ENCODE peak calls at places on chromosomes 13 and 19, in eight cellular contexts. One of them, this sample, is unnamed. For H3K4me1, the result is how much of the 10 kb centered on the place peaks cover.

GRCh38 chr19:28532765-28533341 is 680.1 kb downstream of the UQCRFS1 start:
- DNase-seq in fibroblast of lung: no peak
- DNase-seq in OCI-LY7: no peak
- DNase-seq in neural progenitor cell: no peak
- DNase-seq in IMR-90: no peak
- DNase-seq in hepatocyte: no peak
- DNase-seq in H9: no peak
- DNase-seq in astrocyte: no peak
- DNase-seq in this sample: no peak

GRCh38 chr19:4935449-4935848 is 26.1 kb downstream of the UHRF1 start:
- DNase-seq in fibroblast of lung: no peak
- DNase-seq in OCI-LY7: no peak
- DNase-seq in neural progenitor cell: no peak
- DNase-seq in IMR-90: no peak
- DNase-seq in hepatocyte: no peak
- DNase-seq in H9: no peak
- DNase-seq in astrocyte: no peak
- DNase-seq in this sample: no peak

GRCh38 chr19:47681936-47682335 is 31.3 kb upstream of the EHD2 start:
- DNase-seq in fibroblast of lung: no peak
- DNase-seq in OCI-LY7: no peak
- DNase-seq in neural progenitor cell: no peak
- DNase-seq in IMR-90: no peak
- DNase-seq in hepatocyte: no peak
- DNase-seq in H9: no peak
- DNase-seq in astrocyte: no peak
- DNase-seq in this sample: no peak

GRCh38 chr13:31997641-31998040 is 33.9 kb upstream of the FRY start:
- DNase-seq in fibroblast of lung: no peak
- DNase-seq in OCI-LY7: no peak
- DNase-seq in neural progenitor cell: no peak
- DNase-seq in IMR-90: no peak
- DNase-seq in hepatocyte: no peak
- DNase-seq in H9: no peak
- DNase-seq in astrocyte: no peak
- DNase-seq in this sample: no peak

GRCh38 chr13:111610077-111610476 is 289.6 kb downstream of the TEX29 start:
- DNase-seq in fibroblast of lung: no peak
- DNase-seq in OCI-LY7: no peak
- DNase-seq in neural progenitor cell: no peak
- DNase-seq in IMR-90: no peak
- DNase-seq in hepatocyte: no peak
- DNase-seq in H9: peak
- DNase-seq in astrocyte: no peak
- DNase-seq in this sample: no peak

GRCh38 chr13:30234763-30235162 is 72.6 kb downstream of the KATNAL1 start:
- DNase-seq in fibroblast of lung: peak
- DNase-seq in OCI-LY7: no peak
- DNase-seq in neural progenitor cell: peak
- DNase-seq in IMR-90: no peak
- DNase-seq in hepatocyte: no peak
- DNase-seq in H9: no peak
- DNase-seq in astrocyte: peak
- DNase-seq in this sample: no peak

GRCh38 chr13:26557393-26558073 is at the start of gene WASF3:
- DNase-seq in fibroblast of lung: peak
- DNase-seq in OCI-LY7: peak
- DNase-seq in neural progenitor cell: peak
- DNase-seq in IMR-90: peak
- DNase-seq in hepatocyte: peak
- DNase-seq in H9: peak
- DNase-seq in astrocyte: peak
- DNase-seq in this sample: peak

GRCh38 chr13:34179481-34179880 is 361.5 kb downstream of the RFC3 start:
- DNase-seq in fibroblast of lung: peak
- DNase-seq in OCI-LY7: no peak
- DNase-seq in neural progenitor cell: peak
- DNase-seq in IMR-90: peak
- DNase-seq in hepatocyte: no peak
- DNase-seq in H9: no peak
- DNase-seq in astrocyte: peak
- DNase-seq in this sample: no peak

GRCh38 chr19:29867984-29868383 is 56.2 kb downstream of the CCNE1 start:
- DNase-seq in fibroblast of lung: no peak
- DNase-seq in OCI-LY7: no peak
- DNase-seq in neural progenitor cell: no peak
- DNase-seq in IMR-90: no peak
- DNase-seq in hepatocyte: no peak
- DNase-seq in H9: no peak
- DNase-seq in astrocyte: no peak
- DNase-seq in this sample: no peak

GRCh38 chr19:55300821-55301458 is 17.1 kb downstream of the BRSK1 start:
- DNase-seq in fibroblast of lung: no peak
- DNase-seq in OCI-LY7: no peak
- DNase-seq in neural progenitor cell: peak
- DNase-seq in IMR-90: no peak
- DNase-seq in hepatocyte: no peak
- DNase-seq in H9: no peak
- DNase-seq in astrocyte: no peak
- DNase-seq in this sample: no peak

GRCh38 chr13:76976488-76976887 is 15.4 kb upstream of the CLN5 start:
- DNase-seq in fibroblast of lung: peak
- DNase-seq in OCI-LY7: no peak
- DNase-seq in neural progenitor cell: no peak
- DNase-seq in IMR-90: no peak
- DNase-seq in hepatocyte: no peak
- DNase-seq in H9: no peak
- DNase-seq in astrocyte: peak
- DNase-seq in this sample: peak

GRCh38 chr19:46181386-46181774 is 33.3 kb downstream of the IGFL2 start:
- DNase-seq in fibroblast of lung: peak
- DNase-seq in OCI-LY7: no peak
- DNase-seq in neural progenitor cell: no peak
- DNase-seq in IMR-90: peak
- DNase-seq in hepatocyte: no peak
- DNase-seq in H9: no peak
- DNase-seq in astrocyte: peak
- DNase-seq in this sample: peak

DNA sequence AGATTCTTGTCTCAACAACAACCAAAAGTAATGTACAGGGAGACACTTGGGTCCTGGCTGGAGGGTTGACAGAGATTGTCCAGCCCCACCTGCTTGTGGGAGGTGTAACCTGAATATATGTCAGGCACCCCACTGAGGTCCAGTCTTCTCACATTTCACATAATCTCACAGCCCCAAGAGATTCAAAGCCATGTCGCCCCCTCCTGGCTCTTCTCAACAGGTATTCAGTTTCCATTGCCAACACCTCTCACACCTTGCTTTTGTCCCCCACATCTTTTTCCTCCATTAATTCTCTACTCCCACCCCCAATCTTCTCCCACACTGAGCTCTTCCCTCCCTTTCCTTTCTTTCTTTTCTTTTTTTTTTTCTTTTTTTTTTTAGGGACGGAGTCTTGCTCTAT is 11.2 kb downstream of the UNC13A start:
- DNase-seq in fibroblast of lung: no peak
- DNase-seq in OCI-LY7: peak
- DNase-seq in neural progenitor cell: peak
- DNase-seq in IMR-90: no peak
- DNase-seq in hepatocyte: no peak
- DNase-seq in H9: no peak
- DNase-seq in astrocyte: no peak
- DNase-seq in this sample: peak
- TF ChIP-seq CTCF in fibroblast of lung: no peak
- TF ChIP-seq CTCF in OCI-LY7: peak
- TF ChIP-seq CTCF in neural progenitor cell: peak
- TF ChIP-seq CTCF in IMR-90: peak
- TF ChIP-seq CTCF in hepatocyte: no peak
- TF ChIP-seq CTCF in H9: peak
- TF ChIP-seq CTCF in astrocyte: no peak
- TF ChIP-seq CTCF in this sample: peak

GRCh38 chr19:6067975-6068374 is 42.3 kb downstream of the RFX2 start:
- DNase-seq in fibroblast of lung: no peak
- DNase-seq in OCI-LY7: no peak
- DNase-seq in neural progenitor cell: no peak
- DNase-seq in IMR-90: no peak
- DNase-seq in hepatocyte: no peak
- DNase-seq in H9: no peak
- DNase-seq in astrocyte: no peak
- DNase-seq in this sample: no peak
- H3K4me1 ChIP-seq in fibroblast of lung: under half
- H3K4me1 ChIP-seq in OCI-LY7: under half
- H3K4me1 ChIP-seq in neural progenitor cell: under half
- H3K4me1 ChIP-seq in IMR-90: under half
- H3K4me1 ChIP-seq in hepatocyte: under half
- H3K4me1 ChIP-seq in H9: under half
- H3K4me1 ChIP-seq in astrocyte: under half
- H3K4me1 ChIP-seq in this sample: half or more

DNA sequence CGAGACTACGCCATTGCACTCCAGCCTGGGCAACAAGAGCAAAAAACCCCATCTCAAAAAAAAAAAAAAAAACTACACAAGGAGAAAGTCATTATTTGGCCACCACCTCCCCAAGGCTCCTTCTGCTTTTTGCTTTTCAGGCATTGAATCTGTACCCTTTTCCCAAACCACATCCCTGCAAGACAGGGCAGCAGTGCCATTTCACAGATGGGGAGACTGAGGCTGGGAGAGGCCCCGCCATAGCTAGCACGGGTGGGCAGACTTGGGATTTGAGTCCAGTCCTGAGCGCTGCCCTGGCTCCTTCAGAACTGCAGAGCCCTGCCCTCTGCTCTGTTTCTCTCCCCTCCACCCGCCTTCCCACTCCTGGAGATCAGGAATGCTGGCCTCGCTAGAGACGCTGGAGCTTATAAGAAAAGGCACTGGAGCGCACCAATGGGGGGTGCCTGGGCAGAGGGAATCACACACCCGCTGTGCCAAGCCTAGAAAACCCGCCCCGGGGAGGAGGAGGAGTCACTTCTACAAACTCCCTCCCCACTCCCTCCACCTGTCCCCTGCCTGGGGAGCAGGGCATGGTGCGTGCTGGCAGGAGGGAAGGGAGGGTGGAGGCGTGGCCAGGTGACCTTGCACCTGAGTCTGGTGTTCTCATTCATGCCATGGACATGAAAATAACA is 17.6 kb downstream of the TJP3 start:
- DNase-seq in fibroblast of lung: peak
- DNase-seq in OCI-LY7: no peak
- DNase-seq in neural progenitor cell: peak
- DNase-seq in IMR-90: no peak
- DNase-seq in hepatocyte: peak
- DNase-seq in H9: peak
- DNase-seq in astrocyte: no peak
- DNase-seq in this sample: peak
- H3K4me2 ChIP-seq in fibroblast of lung: no peak
- H3K4me2 ChIP-seq in OCI-LY7: no peak
- H3K4me2 ChIP-seq in neural progenitor cell: peak
- H3K4me2 ChIP-seq in IMR-90: no peak
- H3K4me2 ChIP-seq in hepatocyte: peak
- H3K4me2 ChIP-seq in H9: peak
- H3K4me2 ChIP-seq in astrocyte: no peak
- H3K4me2 ChIP-seq in this sample: no peak

DNA sequence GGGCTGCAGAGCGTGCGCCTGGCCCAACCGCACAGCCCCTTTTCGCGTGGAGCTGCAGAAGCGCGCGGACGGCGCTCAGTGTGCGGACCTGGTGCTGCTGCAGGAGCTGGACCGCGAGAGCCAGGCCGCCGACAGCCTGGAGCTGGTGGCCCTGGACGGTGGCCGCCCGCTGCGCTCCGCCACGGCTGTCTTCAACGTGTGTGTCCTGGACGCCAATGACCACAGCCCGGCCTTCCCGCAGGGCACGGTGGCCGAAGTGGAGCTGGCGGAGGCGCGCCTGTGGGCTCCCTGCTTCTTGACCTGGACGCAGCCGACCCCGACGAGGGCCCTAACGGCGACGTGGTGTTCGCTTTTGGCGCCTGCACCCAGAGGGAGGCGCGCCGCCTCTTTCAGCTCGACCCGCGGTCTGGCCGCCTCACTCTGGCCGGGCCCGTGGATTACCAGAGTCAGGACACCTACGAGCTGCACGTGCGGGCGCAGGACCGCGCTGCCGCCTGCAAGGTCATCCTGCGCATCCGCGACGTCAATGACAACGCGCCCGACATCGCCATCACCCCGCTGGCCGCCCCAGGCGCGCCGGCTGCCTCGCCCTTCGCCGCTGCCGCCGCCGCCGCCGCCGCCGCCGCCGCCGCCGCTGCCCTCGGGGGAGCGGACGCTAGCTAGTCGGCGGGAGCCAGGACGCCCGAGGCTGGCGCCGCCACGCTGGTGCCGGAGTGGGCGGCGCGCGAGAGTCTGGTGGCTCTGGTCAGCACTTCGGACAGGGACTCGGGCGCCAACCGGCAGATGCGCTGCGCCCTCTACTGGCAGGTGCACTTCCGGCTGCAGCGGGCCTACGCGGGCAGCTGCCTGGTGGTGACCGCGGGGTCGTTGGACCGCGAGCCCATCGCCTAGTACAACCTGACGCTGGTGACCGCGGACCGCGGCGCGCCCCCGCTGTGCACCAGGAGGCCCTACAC is 172.2 kb downstream of the OLFM4 start:
- DNase-seq in fibroblast of lung: peak
- DNase-seq in OCI-LY7: no peak
- DNase-seq in neural progenitor cell: peak
- DNase-seq in IMR-90: peak
- DNase-seq in hepatocyte: peak
- DNase-seq in H9: peak
- DNase-seq in astrocyte: no peak
- DNase-seq in this sample: no peak
- TF ChIP-seq CTCF in fibroblast of lung: no peak
- TF ChIP-seq CTCF in OCI-LY7: no peak
- TF ChIP-seq CTCF in neural progenitor cell: peak
- TF ChIP-seq CTCF in IMR-90: peak
- TF ChIP-seq CTCF in hepatocyte: peak
- TF ChIP-seq CTCF in H9: peak
- TF ChIP-seq CTCF in astrocyte: peak
- TF ChIP-seq CTCF in this sample: no peak

GRCh38 chr19:19426799-19427198 is 21.3 kb downstream of the GATAD2A start:
- DNase-seq in fibroblast of lung: no peak
- DNase-seq in OCI-LY7: no peak
- DNase-seq in neural progenitor cell: no peak
- DNase-seq in IMR-90: no peak
- DNase-seq in hepatocyte: no peak
- DNase-seq in H9: no peak
- DNase-seq in astrocyte: no peak
- DNase-seq in this sample: no peak
- H3K4me1 ChIP-seq in fibroblast of lung: under half
- H3K4me1 ChIP-seq in OCI-LY7: under half
- H3K4me1 ChIP-seq in neural progenitor cell: under half
- H3K4me1 ChIP-seq in IMR-90: under half
- H3K4me1 ChIP-seq in hepatocyte: under half
- H3K4me1 ChIP-seq in H9: under half
- H3K4me1 ChIP-seq in astrocyte: under half
- H3K4me1 ChIP-seq in this sample: under half